ENCODE peak calls at places on chromosomes 6 and 20, in six cellular contexts. One of them, this sample, is unnamed. For H3K36me3, the result is how much of the 10 kb centered on the place peaks cover.

GRCh38 chr6:158817298-158818007 is 1.7 kb downstream of the EZR start:
- DNase-seq in brain microvascular endothelial cell: peak
- DNase-seq in stomach: peak
- DNase-seq in transverse colon: peak
- DNase-seq in aorta: no peak
- DNase-seq in GM23248: peak
- DNase-seq in this sample: no peak

GRCh38 chr6:41543087-41543486 is 3.1 kb upstream of the FOXP4 start:
- DNase-seq in brain microvascular endothelial cell: no peak
- DNase-seq in transverse colon: no peak
- DNase-seq in stomach: no peak
- DNase-seq in GM23248: no peak
- DNase-seq in aorta: no peak
- DNase-seq in this sample: no peak

GRCh38 chr6:170344631-170345576 is 38.3 kb downstream of the FAM120B start:
- DNase-seq in transverse colon: no peak
- DNase-seq in stomach: no peak
- DNase-seq in brain microvascular endothelial cell: peak
- DNase-seq in GM23248: peak
- DNase-seq in aorta: no peak
- DNase-seq in this sample: no peak

GRCh38 chr6:167987396-167987795 is 10.1 kb upstream of the KIF25 start:
- DNase-seq in transverse colon: no peak
- DNase-seq in GM23248: no peak
- DNase-seq in brain microvascular endothelial cell: no peak
- DNase-seq in aorta: no peak
- DNase-seq in stomach: no peak
- DNase-seq in this sample: no peak

GRCh38 chr6:55782275-55782674 is 93.1 kb downstream of the BMP5 start:
- DNase-seq in aorta: no peak
- DNase-seq in GM23248: no peak
- DNase-seq in transverse colon: no peak
- DNase-seq in stomach: no peak
- DNase-seq in brain microvascular endothelial cell: no peak
- DNase-seq in this sample: no peak

GRCh38 chr6:16747232-16748027 is 13.8 kb downstream of the ATXN1 start:
- DNase-seq in aorta: no peak
- DNase-seq in brain microvascular endothelial cell: no peak
- DNase-seq in transverse colon: no peak
- DNase-seq in GM23248: peak
- DNase-seq in stomach: no peak
- DNase-seq in this sample: no peak

GRCh38 chr6:16206595-16207037 is 31.8 kb upstream of the GMPR start:
- DNase-seq in stomach: peak
- DNase-seq in GM23248: peak
- DNase-seq in transverse colon: peak
- DNase-seq in brain microvascular endothelial cell: peak
- DNase-seq in aorta: no peak
- DNase-seq in this sample: no peak

GRCh38 chr20:46151936-46152335 is 33.8 kb downstream of the CD40 start:
- DNase-seq in brain microvascular endothelial cell: no peak
- DNase-seq in stomach: no peak
- DNase-seq in transverse colon: no peak
- DNase-seq in GM23248: no peak
- DNase-seq in aorta: no peak
- DNase-seq in this sample: no peak

GRCh38 chr20:21109144-21109543 is 3.0 kb upstream of the LINC00237 start:
- DNase-seq in transverse colon: no peak
- DNase-seq in aorta: no peak
- DNase-seq in GM23248: peak
- DNase-seq in stomach: no peak
- DNase-seq in brain microvascular endothelial cell: no peak
- DNase-seq in this sample: no peak

GRCh38 chr6:84220809-84221409 is 6.5 kb downstream of the CEP162 start:
- DNase-seq in stomach: no peak
- DNase-seq in transverse colon: no peak
- DNase-seq in brain microvascular endothelial cell: no peak
- DNase-seq in aorta: no peak
- DNase-seq in GM23248: peak
- DNase-seq in this sample: no peak

GRCh38 chr6:91569071-91569470 is 982.2 kb upstream of the MAP3K7 start:
- DNase-seq in brain microvascular endothelial cell: peak
- DNase-seq in transverse colon: no peak
- DNase-seq in aorta: no peak
- DNase-seq in GM23248: no peak
- DNase-seq in stomach: no peak
- DNase-seq in this sample: no peak

GRCh38 chr6:116298968-116299367 is 19.2 kb upstream of the TSPYL1 start:
- DNase-seq in stomach: no peak
- DNase-seq in transverse colon: no peak
- DNase-seq in brain microvascular endothelial cell: no peak
- DNase-seq in GM23248: no peak
- DNase-seq in aorta: no peak
- DNase-seq in this sample: no peak

GRCh38 chr6:47741807-47742206 is 40.0 kb upstream of the OPN5 start:
- DNase-seq in transverse colon: peak
- DNase-seq in brain microvascular endothelial cell: no peak
- DNase-seq in GM23248: peak
- DNase-seq in aorta: no peak
- DNase-seq in stomach: no peak
- DNase-seq in this sample: no peak

GRCh38 chr6:142911395-142911794 is 33.6 kb downstream of the HIVEP2 start:
- DNase-seq in GM23248: no peak
- DNase-seq in aorta: no peak
- DNase-seq in transverse colon: no peak
- DNase-seq in brain microvascular endothelial cell: no peak
- DNase-seq in stomach: no peak
- DNase-seq in this sample: no peak

GRCh38 chr6:88177961-88178464 is 11.9 kb upstream of the CNR1 start:
- DNase-seq in brain microvascular endothelial cell: peak
- DNase-seq in transverse colon: no peak
- DNase-seq in stomach: no peak
- DNase-seq in GM23248: peak
- DNase-seq in aorta: no peak
- DNase-seq in this sample: no peak

GRCh38 chr6:132937466-132937906 is 123.1 kb downstream of the RPS12 start:
- DNase-seq in brain microvascular endothelial cell: peak
- DNase-seq in aorta: no peak
- DNase-seq in transverse colon: peak
- DNase-seq in GM23248: peak
- DNase-seq in stomach: peak
- DNase-seq in this sample: no peak

GRCh38 chr20:5602346-5602745 is 147.9 kb upstream of the SHLD1 start:
- DNase-seq in GM23248: peak
- DNase-seq in brain microvascular endothelial cell: no peak
- DNase-seq in aorta: no peak
- DNase-seq in transverse colon: no peak
- DNase-seq in stomach: no peak
- DNase-seq in this sample: no peak

GRCh38 chr6:87925373-87926060 is 122.1 kb upstream of the SPACA1 start:
- DNase-seq in transverse colon: peak
- DNase-seq in stomach: peak
- DNase-seq in aorta: no peak
- DNase-seq in brain microvascular endothelial cell: no peak
- DNase-seq in GM23248: no peak
- DNase-seq in this sample: no peak

GRCh38 chr20:32157611-32158010 is 48.1 kb downstream of the TM9SF4 start:
- DNase-seq in brain microvascular endothelial cell: no peak
- DNase-seq in GM23248: no peak
- DNase-seq in transverse colon: no peak
- DNase-seq in aorta: no peak
- DNase-seq in stomach: no peak
- DNase-seq in this sample: no peak
- H3K36me3 ChIP-seq in brain microvascular endothelial cell: half or more
- H3K36me3 ChIP-seq in GM23248: under half
- H3K36me3 ChIP-seq in transverse colon: under half
- H3K36me3 ChIP-seq in aorta: under half
- H3K36me3 ChIP-seq in stomach: under half
- H3K36me3 ChIP-seq in this sample: under half

DNA sequence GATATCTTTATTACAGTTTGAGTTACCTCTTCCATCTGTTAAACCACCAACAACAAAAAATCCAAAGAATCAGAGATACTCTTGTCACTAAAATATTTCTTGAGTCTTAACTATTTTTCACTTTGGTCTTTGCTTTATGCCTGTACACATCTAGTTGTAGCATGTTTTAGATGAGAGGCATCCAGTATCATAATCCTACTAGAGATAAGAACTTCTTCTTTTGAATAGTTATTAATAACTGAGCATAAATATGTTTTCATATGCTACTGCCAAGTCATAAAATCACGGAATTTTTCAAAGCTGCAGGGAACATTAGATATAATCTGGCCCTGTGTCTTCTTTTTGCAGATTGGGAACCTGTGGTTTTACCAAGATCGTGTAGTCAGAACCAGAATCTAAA is 55.3 kb downstream of the STK4 start:
- DNase-seq in stomach: no peak
- DNase-seq in brain microvascular endothelial cell: no peak
- DNase-seq in aorta: no peak
- DNase-seq in transverse colon: no peak
- DNase-seq in GM23248: no peak
- DNase-seq in this sample: no peak
- H3K36me3 ChIP-seq in stomach: under half
- H3K36me3 ChIP-seq in brain microvascular endothelial cell: under half
- H3K36me3 ChIP-seq in aorta: under half
- H3K36me3 ChIP-seq in transverse colon: under half
- H3K36me3 ChIP-seq in GM23248: under half
- H3K36me3 ChIP-seq in this sample: under half

GRCh38 chr20:32224463-32224862 is 16.8 kb downstream of the POFUT1 start:
- DNase-seq in brain microvascular endothelial cell: no peak
- DNase-seq in aorta: no peak
- DNase-seq in transverse colon: peak
- DNase-seq in GM23248: no peak
- DNase-seq in stomach: peak
- DNase-seq in this sample: no peak

GRCh38 chr20:32227744-32228688 is 20.3 kb downstream of the POFUT1 start:
- DNase-seq in aorta: no peak
- DNase-seq in brain microvascular endothelial cell: no peak
- DNase-seq in transverse colon: peak
- DNase-seq in GM23248: no peak
- DNase-seq in stomach: peak
- DNase-seq in this sample: no peak

GRCh38 chr20:32229351-32229750 is 21.7 kb downstream of the POFUT1 start:
- DNase-seq in brain microvascular endothelial cell: no peak
- DNase-seq in transverse colon: no peak
- DNase-seq in stomach: no peak
- DNase-seq in aorta: no peak
- DNase-seq in GM23248: no peak
- DNase-seq in this sample: no peak

GRCh38 chr20:32230707-32231106 is 23.0 kb downstream of the POFUT1 start:
- DNase-seq in GM23248: no peak
- DNase-seq in brain microvascular endothelial cell: no peak
- DNase-seq in aorta: no peak
- DNase-seq in transverse colon: no peak
- DNase-seq in stomach: no peak
- DNase-seq in this sample: no peak

DNA sequence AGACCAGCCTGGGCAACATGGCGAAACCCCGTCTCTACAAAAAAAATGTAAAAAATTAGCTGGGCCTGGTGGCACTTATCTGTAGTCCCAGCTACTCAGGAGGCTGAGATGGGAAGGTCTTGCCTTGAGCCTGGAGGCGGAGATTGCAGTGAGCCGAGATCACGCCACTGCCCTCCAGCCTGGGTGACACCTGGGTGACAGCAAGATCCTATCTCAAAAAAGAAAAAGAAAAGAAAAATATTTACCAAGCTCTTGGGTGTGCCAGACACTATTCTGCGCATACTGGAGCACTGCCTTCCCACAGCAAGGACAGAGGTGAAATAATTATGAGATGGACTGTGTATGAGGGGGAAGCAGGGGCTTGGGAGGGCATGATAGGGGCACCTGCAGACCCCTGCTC is 19.6 kb downstream of the POFUT1 start:
- DNase-seq in stomach: peak
- DNase-seq in brain microvascular endothelial cell: no peak
- DNase-seq in GM23248: no peak
- DNase-seq in transverse colon: peak
- DNase-seq in aorta: no peak
- DNase-seq in this sample: no peak
- H3K36me3 ChIP-seq in stomach: under half
- H3K36me3 ChIP-seq in brain microvascular endothelial cell: under half
- H3K36me3 ChIP-seq in GM23248: under half
- H3K36me3 ChIP-seq in transverse colon: under half
- H3K36me3 ChIP-seq in aorta: under half
- H3K36me3 ChIP-seq in this sample: half or more

DNA sequence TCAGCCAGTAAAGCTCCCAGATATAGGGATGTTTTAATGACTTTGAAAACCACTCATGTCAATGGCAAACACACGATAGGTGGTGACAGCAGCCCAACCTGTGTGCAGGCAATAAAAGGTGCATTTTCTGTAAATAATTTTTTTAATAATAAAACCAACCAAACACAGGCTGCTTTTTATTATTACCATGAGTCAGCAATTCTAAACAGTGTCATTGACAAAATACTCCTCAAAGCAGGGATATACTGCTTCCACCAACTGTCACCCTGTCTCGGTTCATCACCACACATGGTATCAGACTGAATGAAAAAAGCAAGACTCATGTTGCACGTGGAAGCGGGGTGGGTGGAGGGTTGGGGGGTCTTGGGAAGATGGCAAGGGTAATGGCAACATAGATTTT is 195.9 kb downstream of the ANKRD60 start:
- DNase-seq in stomach: no peak
- DNase-seq in aorta: no peak
- DNase-seq in brain microvascular endothelial cell: no peak
- DNase-seq in GM23248: no peak
- DNase-seq in transverse colon: no peak
- DNase-seq in this sample: no peak
- H3K36me3 ChIP-seq in stomach: under half
- H3K36me3 ChIP-seq in aorta: under half
- H3K36me3 ChIP-seq in brain microvascular endothelial cell: under half
- H3K36me3 ChIP-seq in GM23248: under half
- H3K36me3 ChIP-seq in transverse colon: under half
- H3K36me3 ChIP-seq in this sample: under half

GRCh38 chr20:56371977-56372376 is 13.2 kb downstream of the FAM210B start:
- DNase-seq in brain microvascular endothelial cell: no peak
- DNase-seq in aorta: no peak
- DNase-seq in GM23248: no peak
- DNase-seq in transverse colon: no peak
- DNase-seq in stomach: no peak
- DNase-seq in this sample: no peak
- H3K36me3 ChIP-seq in brain microvascular endothelial cell: under half
- H3K36me3 ChIP-seq in aorta: under half
- H3K36me3 ChIP-seq in GM23248: half or more
- H3K36me3 ChIP-seq in transverse colon: under half
- H3K36me3 ChIP-seq in stomach: under half
- H3K36me3 ChIP-seq in this sample: half or more